ENCODE peak calls at places on chromosomes 1 and 21, in seven cellular contexts. R is stomach, E is trophoblast cell, L is OCI-LY7, D is ascending aorta, N is IMR-90, K is SJSA1. A is an unnamed sample.

GRCh38 chr1:222064388-222065201 is 322.7 kb upstream of the DUSP10 start:
- DNase-seq in R (no peak), E (no peak), L (no peak), D (no peak), N (peak; percentile 87), K (no peak), A (no peak)

GRCh38 chr1:235067396-235068154 is 61.1 kb downstream of the TOMM20 start:
- DNase-seq in R (peak; percentile 83), E (peak; percentile 99), L (no peak), D (peak; percentile 81), N (peak; percentile 99), K (peak; percentile 97), A (no peak)

GRCh38 chr1:181350146-181350545 is 133.2 kb upstream of the CACNA1E start:
- DNase-seq in R (no peak), E (no peak), L (no peak), D (no peak), N (no peak), K (no peak), A (no peak)

GRCh38 chr21:35075546-35075945 is 26.4 kb upstream of the RUNX1 start:
- DNase-seq in R (no peak), E (no peak), L (no peak), D (no peak), N (peak; percentile 82), K (no peak), A (no peak)

GRCh38 chr1:205449750-205450443 is 5.9 kb downstream of the BLACAT1 start:
- DNase-seq in R (peak; percentile 48), E (no peak), L (no peak), D (no peak), N (peak; percentile 36), K (no peak), A (no peak)

GRCh38 chr21:25670726-25671125 is 31.7 kb downstream of the JAM2 start:
- DNase-seq in R (no peak), E (no peak), L (no peak), D (no peak), N (peak; percentile 30), K (no peak), A (no peak)

GRCh38 chr1:183543619-183544204 is 46.5 kb downstream of the NCF2 start:
- DNase-seq in R (no peak), E (peak; percentile 27), L (peak; percentile 67), D (no peak), N (peak; percentile 74), K (no peak), A (no peak)

GRCh38 chr1:234997201-234998173 is 131.2 kb downstream of the TOMM20 start:
- DNase-seq in R (peak; percentile 95), E (peak; percentile 94), L (no peak), D (peak; percentile 99), N (peak; percentile 99), K (peak; percentile 100), A (no peak)

GRCh38 chr1:93061895-93062792 is 16.9 kb upstream of the MTF2 start:
- DNase-seq in R (peak; percentile 43), E (no peak), L (peak; percentile 86), D (no peak), N (peak; percentile 36), K (no peak), A (peak; percentile 12)

GRCh38 chr1:41501581-41501980 is 17.1 kb upstream of the EDN2 start:
- DNase-seq in R (peak; percentile 93), E (no peak), L (no peak), D (no peak), N (no peak), K (no peak), A (no peak)

GRCh38 chr1:47262787-47263413 is 30.9 kb upstream of the TAL1 start:
- DNase-seq in R (peak; percentile 44), E (peak; percentile 81), L (peak; percentile 53), D (no peak), N (peak; percentile 38), K (no peak), A (no peak)

GRCh38 chr1:47521034-47521871 is 83.4 kb downstream of the FOXD2 start:
- DNase-seq in R (peak; percentile 36), E (no peak), L (no peak), D (peak; percentile 67), N (no peak), K (no peak), A (no peak)

GRCh38 chr1:36350659-36351171 is 27.3 kb upstream of the EVA1B start:
- DNase-seq in R (no peak), E (peak; percentile 89), L (no peak), D (no peak), N (peak; percentile 80), K (peak; percentile 96), A (no peak)

GRCh38 chr1:202234331-202235002 is 40.9 kb downstream of the LGR6 start:
- DNase-seq in R (no peak), E (peak; percentile 60), L (no peak), D (no peak), N (peak; percentile 37), K (no peak), A (no peak)

GRCh38 chr1:54955359-54955758 is 25.1 kb upstream of the TMEM61 start:
- DNase-seq in R (no peak), E (no peak), L (no peak), D (no peak), N (peak; percentile 48), K (no peak), A (no peak)

GRCh38 chr1:164781980-164782379 is 223.0 kb downstream of the PBX1 start:
- DNase-seq in R (no peak), E (no peak), L (no peak), D (no peak), N (no peak), K (no peak), A (no peak)

DNA sequence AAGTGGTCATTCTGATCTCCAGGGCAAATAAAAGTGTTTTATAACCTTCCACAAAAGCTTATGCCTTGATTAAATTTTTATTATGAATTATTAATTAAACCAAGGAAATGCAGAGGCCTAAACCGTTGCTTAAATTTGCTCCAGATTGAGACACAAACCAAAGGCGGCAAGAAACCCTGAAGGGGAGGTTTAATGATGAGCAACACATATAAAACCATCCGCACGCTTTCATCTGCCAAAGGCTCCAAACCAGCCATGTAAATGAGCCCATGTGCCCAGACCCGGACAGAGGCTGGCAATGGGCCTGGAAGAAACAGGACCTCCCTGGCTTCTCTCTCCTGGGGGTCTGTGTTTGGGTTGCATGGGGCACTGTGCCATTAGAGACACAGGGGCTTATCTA is 201.5 kb upstream of the LMO4 start:
- DNase-seq in R (no peak), E (no peak), L (no peak), D (no peak), N (no peak), K (no peak), A (no peak)
- H3K27ac ChIP-seq in R (no peak overlapping the region), E (no peak overlapping the region), L (no peak overlapping the region), D (no peak overlapping the region), N (no peak overlapping the region), K (no peak overlapping the region), A (no peak overlapping the region)

GRCh38 chr1:9245661-9246060 is 11.1 kb downstream of the H6PD start:
- DNase-seq in R (no peak), E (no peak), L (no peak), D (no peak), N (no peak), K (no peak), A (no peak)

GRCh38 chr1:9244501-9245229 is 10.1 kb downstream of the H6PD start:
- DNase-seq in R (peak; percentile 82), E (no peak), L (no peak), D (no peak), N (no peak), K (no peak), A (no peak)

GRCh38 chr1:9246215-9246614 is 11.6 kb downstream of the H6PD start:
- DNase-seq in R (no peak), E (no peak), L (no peak), D (no peak), N (no peak), K (no peak), A (no peak)

GRCh38 chr1:9246841-9247785 is 12.5 kb downstream of the H6PD start:
- DNase-seq in R (no peak), E (no peak), L (no peak), D (no peak), N (no peak), K (no peak), A (no peak)

DNA sequence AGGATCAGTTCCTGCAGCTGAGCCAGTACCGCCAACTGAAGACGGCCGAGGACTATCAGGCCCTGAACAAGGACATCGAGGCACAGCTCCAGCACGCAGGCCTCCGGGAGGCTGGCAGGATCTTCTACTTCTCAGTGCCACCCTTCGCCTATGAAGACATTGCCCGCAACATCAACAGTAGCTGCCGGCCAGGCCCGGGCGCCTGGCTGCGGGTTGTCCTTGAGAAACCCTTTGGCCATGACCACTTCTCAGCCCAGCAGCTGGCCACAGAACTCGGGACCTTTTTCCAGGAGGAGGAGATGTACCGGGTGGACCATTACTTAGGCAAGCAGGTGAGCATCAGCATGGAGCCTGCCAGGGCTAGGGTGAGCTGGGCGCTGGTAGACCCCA is 10.7 kb downstream of the H6PD start:
- DNase-seq in R (no peak), E (no peak), L (no peak), D (no peak), N (no peak), K (no peak), A (no peak)
- H3K27ac ChIP-seq in R (peak overlapping the region; percentile 71), E (no peak overlapping the region), L (no peak overlapping the region), D (no peak overlapping the region), N (no peak overlapping the region), K (no peak overlapping the region), A (no peak overlapping the region)

GRCh38 chr1:200867018-200867811 is 5.6 kb upstream of the GPR25 start:
- DNase-seq in R (no peak), E (no peak), L (no peak), D (no peak), N (peak; percentile 61), K (no peak), A (no peak)

GRCh38 chr1:200869376-200869752 is 3.4 kb upstream of the GPR25 start:
- DNase-seq in R (no peak), E (no peak), L (no peak), D (no peak), N (no peak), K (no peak), A (no peak)

GRCh38 chr1:200862713-200863415 is 9.9 kb upstream of the GPR25 start:
- DNase-seq in R (no peak), E (no peak), L (no peak), D (no peak), N (no peak), K (no peak), A (no peak)

GRCh38 chr1:200869753-200870391 is 2.9 kb upstream of the GPR25 start:
- DNase-seq in R (no peak), E (no peak), L (peak; percentile 18), D (no peak), N (no peak), K (no peak), A (peak; percentile 37)

GRCh38 chr1:200866521-200866920 is 6.3 kb upstream of the GPR25 start:
- DNase-seq in R (no peak), E (no peak), L (no peak), D (no peak), N (peak; percentile 47), K (no peak), A (no peak)
- H3K27ac ChIP-seq in R (no peak overlapping the region), E (no peak overlapping the region), L (no peak overlapping the region), D (no peak overlapping the region), N (no peak overlapping the region), K (no peak overlapping the region), A (no peak overlapping the region)

DNA sequence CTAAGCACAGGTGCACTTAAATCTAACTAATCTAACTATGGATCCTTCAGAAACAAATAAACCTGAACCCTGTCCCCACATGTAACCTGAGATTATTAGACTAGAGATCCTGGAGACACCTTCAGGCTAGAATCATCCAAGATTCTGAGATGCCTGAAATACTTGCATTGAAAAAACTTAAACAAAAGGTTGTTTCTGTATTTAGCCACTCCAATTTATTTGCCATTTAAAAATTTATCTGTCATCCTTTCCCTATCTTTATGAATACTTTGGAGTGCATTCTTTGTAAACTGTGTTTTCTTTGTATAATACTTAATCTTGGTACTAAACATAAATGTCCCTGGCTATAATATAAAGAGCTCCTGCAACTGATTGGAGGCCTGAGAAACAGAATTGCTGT is 270.7 kb downstream of the NCAM2 start:
- DNase-seq in R (no peak), E (no peak), L (no peak), D (no peak), N (no peak), K (no peak), A (no peak)
- H3K27ac ChIP-seq in R (no peak overlapping the region), E (no peak overlapping the region), L (no peak overlapping the region), D (no peak overlapping the region), N (no peak overlapping the region), K (no peak overlapping the region), A (no peak overlapping the region)

A was measured in effector memory CD4-positive, alpha-beta T cell.